ENCODE peak calls at places on chromosomes 11 and 22, in four cellular contexts. K is NCI-H2081, S is right atrium auricular region, T is ACHN. D is an unnamed sample.

GRCh38 chr11:83241291-83241946 is 44.7 kb downstream of the CCDC90B start:
- DNase-seq in K (peak), S (no peak), T (peak), D (peak)

GRCh38 chr11:45412033-45412432 is 125.9 kb upstream of the SYT13 start:
- DNase-seq in K (no peak), S (no peak), T (no peak), D (no peak)

GRCh38 chr22:29382575-29383328 is 5.6 kb downstream of the AP1B1 start:
- DNase-seq in K (no peak), S (no peak), T (no peak), D (no peak)

GRCh38 chr22:48198489-48199459 is 1436.3 kb downstream of the TBC1D22A start:
- DNase-seq in K (no peak), S (peak), T (no peak), D (no peak)

GRCh38 chr22:43317252-43317651 is 25.9 kb downstream of the SCUBE1 start:
- DNase-seq in K (no peak), S (no peak), T (no peak), D (no peak)

GRCh38 chr11:77821349-77821851 is 456 bp downstream of the AAMDC start:
- DNase-seq in K (no peak), S (no peak), T (peak), D (peak)

GRCh38 chr11:113991170-113991569 is 16.3 kb downstream of the HTR3A start:
- DNase-seq in K (no peak), S (no peak), T (peak), D (peak)

GRCh38 chr22:20437253-20438065 is at the start of gene SCARF2:
- DNase-seq in K (no peak), S (no peak), T (peak), D (peak)

GRCh38 chr11:14184548-14184947 is 174.4 kb downstream of the RRAS2 start:
- DNase-seq in K (no peak), S (peak), T (no peak), D (no peak)

GRCh38 chr22:24583221-24583971 is 9.5 kb downstream of the LRRC75B start:
- DNase-seq in K (peak), S (no peak), T (no peak), D (peak)

GRCh38 chr11:23151819-23152218 is 291.5 kb upstream of the CCDC179 start:
- DNase-seq in K (no peak), S (no peak), T (no peak), D (no peak)

GRCh38 chr11:8011981-8012444 is 24.9 kb downstream of the EIF3F start:
- DNase-seq in K (no peak), S (no peak), T (peak), D (peak)

GRCh38 chr22:40552070-40552469 is 84.4 kb downstream of the MRTFA start:
- DNase-seq in K (no peak), S (no peak), T (no peak), D (no peak)

GRCh38 chr11:3200388-3201111 is 18.1 kb downstream of the MRGPRG start:
- DNase-seq in K (no peak), S (no peak), T (no peak), D (no peak)

GRCh38 chr11:2498750-2499149 is 53.9 kb downstream of the KCNQ1 start:
- DNase-seq in K (no peak), S (no peak), T (no peak), D (no peak)

GRCh38 chr11:69292221-69292648 is 1.7 kb upstream of the MYEOV start:
- DNase-seq in K (no peak), S (no peak), T (no peak), D (no peak)

GRCh38 chr11:62147545-62147944 is 23.7 kb downstream of the INCENP start:
- DNase-seq in K (no peak), S (peak), T (no peak), D (no peak)

GRCh38 chr11:17532814-17533213 is 11.4 kb downstream of the USH1C start:
- DNase-seq in K (no peak), S (no peak), T (no peak), D (no peak)

GRCh38 chr22:44542561-44543222 is 44.7 kb upstream of the RTL6 start:
- DNase-seq in K (peak), S (no peak), T (no peak), D (no peak)

GRCh38 chr22:37161442-37161841 is 11.7 kb upstream of the IL2RB start:
- DNase-seq in K (no peak), S (no peak), T (no peak), D (no peak)

GRCh38 chr11:34744511-34744910 is 123.6 kb downstream of the EHF start:
- DNase-seq in K (no peak), S (no peak), T (no peak), D (no peak)

GRCh38 chr11:33926954-33927552 is 35.2 kb upstream of the LMO2 start:
- DNase-seq in K (no peak), S (no peak), T (no peak), D (no peak)

GRCh38 chr11:75474878-75475766 is 42.1 kb upstream of the KLHL35 start:
- DNase-seq in K (no peak), S (no peak), T (no peak), D (no peak)

GRCh38 chr11:12723410-12724297 is 49.4 kb downstream of the TEAD1 start:
- DNase-seq in K (no peak), S (no peak), T (peak), D (peak)

GRCh38 chr11:68295271-68295670 is 17.1 kb upstream of the LRP5 start:
- DNase-seq in K (no peak), S (no peak), T (no peak), D (no peak)

GRCh38 chr11:109960831-109961230 is 132.4 kb upstream of the ZC3H12C start:
- DNase-seq in K (no peak), S (peak), T (no peak), D (peak)

GRCh38 chr11:96200243-96200642 is 142.8 kb downstream of the MAML2 start:
- DNase-seq in K (no peak), S (no peak), T (no peak), D (peak)

GRCh38 chr22:24076091-24076867 is 65.2 kb downstream of the CABIN1 start:
- DNase-seq in K (no peak), S (no peak), T (no peak), D (no peak)

GRCh38 chr11:67278135-67278938 is 10.8 kb upstream of the ANKRD13D start:
- DNase-seq in K (no peak), S (no peak), T (no peak), D (no peak)

GRCh38 chr22:27749597-27750225 is 51.8 kb downstream of the MN1 start:
- DNase-seq in K (no peak), S (no peak), T (no peak), D (peak)

GRCh38 chr22:25930710-25931353 is 188.8 kb downstream of the MYO18B start:
- DNase-seq in K (peak), S (no peak), T (no peak), D (no peak)

GRCh38 chr11:1943977-1944376 is 3.2 kb upstream of the MRPL23 start:
- DNase-seq in K (no peak), S (no peak), T (no peak), D (peak)

GRCh38 chr11:1005913-1006312 is 30.6 kb downstream of the MUC6 start:
- DNase-seq in K (peak), S (no peak), T (no peak), D (no peak)

GRCh38 chr11:107006076-107006833 is 12.0 kb downstream of the GUCY1A2 start:
- DNase-seq in K (no peak), S (no peak), T (peak), D (peak)

GRCh38 chr11:123300874-123301695 is 106.0 kb upstream of the CLMP start:
- DNase-seq in K (no peak), S (no peak), T (peak), D (peak)

GRCh38 chr22:47678667-47679287 is 916.3 kb downstream of the TBC1D22A start:
- DNase-seq in K (no peak), S (no peak), T (no peak), D (no peak)

GRCh38 chr11:82733444-82734119 is at the start of gene FAM181B:
- DNase-seq in K (peak), S (no peak), T (peak), D (no peak)

D was measured in astrocyte.